ENCODE peak calls at places on chromosomes 7 and 10, in five cellular contexts. B is HFFc6; Y is NCI-H1105; M is activated CD4-positive, CD25-positive, alpha-beta regulatory T cell; R is fibroblast of the aortic adventitia. P is an unnamed sample.

GRCh38 chr7:51367614-51367968 is 51.0 kb upstream of the COBL start:
- DNase-seq in Y (no peak), M (no peak), R (no peak), B (no peak), P (no peak)

GRCh38 chr7:90178592-90179279 is 24.5 kb downstream of the STEAP1 start:
- DNase-seq in R (peak), M (no peak), Y (no peak), B (peak), P (no peak)

GRCh38 chr7:27777662-27778061 is 37.7 kb downstream of the TAX1BP1 start:
- DNase-seq in R (no peak), B (no peak), M (no peak), Y (no peak), P (no peak)

GRCh38 chr10:31274310-31274709 is 44.7 kb upstream of the ZEB1 start:
- DNase-seq in Y (no peak), B (no peak), M (no peak), R (peak), P (no peak)

GRCh38 chr10:74332398-74332797 is 181.4 kb downstream of the ADK start:
- DNase-seq in M (no peak), R (peak), B (no peak), Y (no peak), P (no peak)

GRCh38 chr7:30032310-30033125 is 4.3 kb downstream of the PLEKHA8 start:
- DNase-seq in R (peak), M (no peak), Y (no peak), B (peak), P (no peak)

GRCh38 chr7:107321611-107322010 is 148.2 kb upstream of the GPR22 start:
- DNase-seq in R (no peak), M (no peak), Y (no peak), B (no peak), P (no peak)

GRCh38 chr7:50621932-50622587 is 56.9 kb upstream of the DDC start:
- DNase-seq in Y (no peak), B (no peak), M (no peak), R (no peak), P (no peak)

GRCh38 chr7:105896407-105896842 is 20.0 kb upstream of the ATXN7L1 start:
- DNase-seq in Y (peak), B (no peak), R (no peak), M (no peak), P (no peak)

GRCh38 chr10:132205650-132206376 is 19.1 kb downstream of the DPYSL4 start:
- DNase-seq in M (no peak), Y (no peak), R (no peak), B (no peak), P (no peak)

GRCh38 chr7:3301472-3301778 is 373 bp downstream of the SDK1 start:
- DNase-seq in R (no peak), M (no peak), B (no peak), Y (no peak), P (no peak)

GRCh38 chr7:1537631-1538412 is 7.3 kb downstream of the MAFK start:
- DNase-seq in R (peak), Y (peak), M (no peak), B (peak), P (peak)

GRCh38 chr7:79452032-79452494 is 1.4 kb downstream of the MAGI2 start:
- DNase-seq in M (no peak), Y (peak), R (peak), B (peak), P (peak)

GRCh38 chr10:90871279-90871760 is 454 bp upstream of the RPP30 start:
- DNase-seq in B (peak), R (peak), M (no peak), Y (no peak), P (no peak)

GRCh38 chr7:142018154-142018553 is 22.5 kb downstream of the MGAM start:
- DNase-seq in R (no peak), M (no peak), B (no peak), Y (no peak), P (no peak)

GRCh38 chr10:125124907-125125306 is 35.5 kb downstream of the CTBP2 start:
- DNase-seq in Y (no peak), M (no peak), R (peak), B (no peak), P (no peak)

GRCh38 chr7:101160917-101161316 is 4.5 kb downstream of the VGF start:
- DNase-seq in Y (no peak), M (no peak), B (no peak), R (no peak), P (no peak)

GRCh38 chr10:11949152-11949551 is 93.5 kb downstream of the UPF2 start:
- DNase-seq in B (no peak), R (no peak), Y (no peak), M (no peak), P (no peak)

GRCh38 chr7:148983220-148984146 is 44.8 kb downstream of the PDIA4 start:
- DNase-seq in R (peak), M (peak), B (peak), Y (peak), P (no peak)

GRCh38 chr10:5385224-5385623 is 19.4 kb downstream of the TUBAL3 start:
- DNase-seq in R (no peak), M (no peak), Y (no peak), B (no peak), P (no peak)

GRCh38 chr7:77425151-77426051 is 9.3 kb upstream of the GSAP start:
- DNase-seq in M (no peak), Y (no peak), R (peak), B (peak), P (no peak)

GRCh38 chr7:42549212-42549611 is 312.2 kb upstream of the GLI3 start:
- DNase-seq in Y (no peak), B (no peak), R (no peak), M (no peak), P (no peak)

GRCh38 chr7:150402671-150403321 is 23.7 kb downstream of the ZNF775 start:
- DNase-seq in B (no peak), Y (no peak), M (no peak), R (no peak), P (no peak)

GRCh38 chr10:96292971-96293909 is 11.0 kb upstream of the DNTT start:
- DNase-seq in M (no peak), R (peak), B (peak), Y (no peak), P (no peak)

GRCh38 chr7:77222819-77223218 is 23.2 kb upstream of the FGL2 start:
- DNase-seq in Y (no peak), M (no peak), R (no peak), B (no peak), P (no peak)

GRCh38 chr7:129950191-129950940 is 2.4 kb downstream of the UBE2H start:
- DNase-seq in Y (no peak), M (no peak), R (peak), B (no peak), P (no peak)

GRCh38 chr7:43461349-43462024 is 121.4 kb upstream of the STK17A start:
- DNase-seq in R (no peak), B (no peak), Y (no peak), M (no peak), P (no peak)

GRCh38 chr7:47513741-47514241 is 68.1 kb downstream of the TNS3 start:
- DNase-seq in B (peak), R (peak), M (no peak), Y (no peak), P (no peak)

GRCh38 chr7:30040938-30041337 is 12.7 kb downstream of the PLEKHA8 start:
- DNase-seq in R (peak), Y (no peak), M (no peak), B (no peak), P (no peak)

GRCh38 chr10:121640276-121640675 is 42.0 kb upstream of the FGFR2 start:
- DNase-seq in R (no peak), B (no peak), M (no peak), Y (no peak), P (no peak)

GRCh38 chr7:141701489-141702046 is 398 bp downstream of the DENND11 start:
- DNase-seq in B (no peak), M (peak), Y (peak), R (no peak), P (no peak)

P was measured in breast epithelium.